ENCODE peak calls at places on chromosome 11, in four cellular contexts. O, W, A and E are unnamed samples.

GRCh38 chr11:111185259-111185658 is 60.3 kb upstream of the POU2AF2 start:
- DNase-seq in W (no peak), A (no peak), O (no peak), E (no peak)

GRCh38 chr11:129251067-129251466 is 58.9 kb upstream of the ARHGAP32 start:
- DNase-seq in W (no peak), O (no peak), A (no peak), E (no peak)

GRCh38 chr11:109062445-109062844 is 359.5 kb upstream of the C11orf87 start:
- DNase-seq in W (no peak), A (no peak), O (no peak), E (no peak)

GRCh38 chr11:130204703-130205095 is 45.1 kb downstream of the ST14 start:
- DNase-seq in O (peak; percentile 48), W (no peak), A (no peak), E (no peak)

GRCh38 chr11:123822022-123822421 is 15.9 kb upstream of the OR6M1 start:
- DNase-seq in A (no peak), W (no peak), O (no peak), E (no peak)

GRCh38 chr11:11849127-11849746 is 7.5 kb downstream of the USP47 start:
- DNase-seq in O (no peak), A (peak; percentile 40), W (peak; percentile 58), E (peak; percentile 88)

GRCh38 chr11:61959026-61959608 is 8.3 kb downstream of the FTH1 start:
- DNase-seq in O (no peak), W (peak; percentile 3), A (peak; percentile 7), E (no peak)

GRCh38 chr11:12170984-12171383 is 60.6 kb downstream of the MICAL2 start:
- DNase-seq in O (peak; percentile 81), A (peak; percentile 47), W (no peak), E (no peak)

GRCh38 chr11:130391692-130392091 is 36.7 kb downstream of the ADAMTS8 start:
- DNase-seq in O (peak; percentile 87), A (no peak), W (no peak), E (no peak)

GRCh38 chr11:122524532-122524882 is 131.0 kb upstream of the UBASH3B start:
- DNase-seq in O (no peak), W (no peak), A (no peak), E (no peak)

GRCh38 chr11:119223856-119224255 is 17.7 kb downstream of the CBL start:
- DNase-seq in O (no peak), A (no peak), W (no peak), E (no peak)

GRCh38 chr11:44185522-44185921 is 90.0 kb downstream of the EXT2 start:
- DNase-seq in O (no peak), W (no peak), A (no peak), E (no peak)

GRCh38 chr11:72838691-72839305 is 24.6 kb downstream of the ATG16L2 start:
- DNase-seq in O (no peak), W (peak; percentile 71), A (no peak), E (no peak)

GRCh38 chr11:117928818-117929567 is at the start of gene TMPRSS13:
- DNase-seq in A (no peak), O (peak; percentile 44), W (no peak), E (no peak)

GRCh38 chr11:79040348-79040747 is 400.5 kb downstream of the TENM4 start:
- DNase-seq in W (no peak), A (no peak), O (no peak), E (no peak)

GRCh38 chr11:121035169-121035755 is 11.4 kb downstream of the TBCEL start:
- DNase-seq in A (no peak), O (no peak), W (no peak), E (peak; percentile 42)

GRCh38 chr11:108559340-108559739 is 34.2 kb downstream of the EXPH5 start:
- DNase-seq in W (no peak), O (no peak), A (no peak), E (no peak)

GRCh38 chr11:6737872-6738466 is 33.8 kb downstream of the OR2AG2 start:
- DNase-seq in O (no peak), W (peak; percentile 35), A (no peak), E (peak; percentile 39)

GRCh38 chr11:96311120-96311568 is 31.9 kb downstream of the MAML2 start:
- DNase-seq in O (no peak), W (no peak), A (no peak), E (no peak)

GRCh38 chr11:30348035-30348434 is 25.1 kb downstream of the ARL14EP start:
- DNase-seq in A (no peak), O (no peak), W (no peak), E (no peak)

GRCh38 chr11:115741376-115741775 is 237.2 kb upstream of the CADM1 start:
- DNase-seq in O (no peak), A (no peak), W (no peak), E (no peak)

GRCh38 chr11:109140857-109141515 is 281.0 kb upstream of the C11orf87 start:
- DNase-seq in A (no peak), O (no peak), W (no peak), E (no peak)

GRCh38 chr11:110445428-110445827 is 15.7 kb downstream of the FDX1 start:
- DNase-seq in O (no peak), W (no peak), A (no peak), E (no peak)

GRCh38 chr11:43735931-43736330 is 55.4 kb downstream of the HSD17B12 start:
- DNase-seq in W (no peak), O (no peak), A (no peak), E (no peak)

GRCh38 chr11:66847461-66848232 is 4.4 kb downstream of the RCE1 start:
- DNase-seq in W (no peak), O (peak; percentile 52), A (peak; percentile 11), E (no peak)

GRCh38 chr11:8294251-8294935 is 30.7 kb upstream of the LMO1 start:
- DNase-seq in O (no peak), A (no peak), W (no peak), E (no peak)

GRCh38 chr11:19955660-19956059 is 204.6 kb downstream of the DBX1 start:
- DNase-seq in A (no peak), W (no peak), O (no peak), E (no peak)

GRCh38 chr11:31812392-31813241 is 1.5 kb upstream of the PAX6 start:
- DNase-seq in O (no peak), W (no peak), A (no peak), E (peak; percentile 34)

GRCh38 chr11:100929377-100929776 is 200.2 kb downstream of the PGR start:
- DNase-seq in W (no peak), A (no peak), O (no peak), E (peak; percentile 9)

GRCh38 chr11:26993965-26994446 is at the start of gene FIBIN:
- DNase-seq in W (no peak), A (peak; percentile 52), O (peak; percentile 73), E (no peak)

GRCh38 chr11:100177651-100178050 is 509.4 kb upstream of the ARHGAP42 start:
- DNase-seq in W (no peak), A (no peak), O (no peak), E (no peak)

GRCh38 chr11:128422576-128423370 is 164.6 kb downstream of the ETS1 start:
- DNase-seq in W (no peak), O (no peak), A (no peak), E (no peak)

GRCh38 chr11:32893947-32894827 is 1.6 kb downstream of the QSER1 start:
- DNase-seq in O (no peak), A (peak; percentile 53), W (peak; percentile 38), E (peak; percentile 61)

DNA sequence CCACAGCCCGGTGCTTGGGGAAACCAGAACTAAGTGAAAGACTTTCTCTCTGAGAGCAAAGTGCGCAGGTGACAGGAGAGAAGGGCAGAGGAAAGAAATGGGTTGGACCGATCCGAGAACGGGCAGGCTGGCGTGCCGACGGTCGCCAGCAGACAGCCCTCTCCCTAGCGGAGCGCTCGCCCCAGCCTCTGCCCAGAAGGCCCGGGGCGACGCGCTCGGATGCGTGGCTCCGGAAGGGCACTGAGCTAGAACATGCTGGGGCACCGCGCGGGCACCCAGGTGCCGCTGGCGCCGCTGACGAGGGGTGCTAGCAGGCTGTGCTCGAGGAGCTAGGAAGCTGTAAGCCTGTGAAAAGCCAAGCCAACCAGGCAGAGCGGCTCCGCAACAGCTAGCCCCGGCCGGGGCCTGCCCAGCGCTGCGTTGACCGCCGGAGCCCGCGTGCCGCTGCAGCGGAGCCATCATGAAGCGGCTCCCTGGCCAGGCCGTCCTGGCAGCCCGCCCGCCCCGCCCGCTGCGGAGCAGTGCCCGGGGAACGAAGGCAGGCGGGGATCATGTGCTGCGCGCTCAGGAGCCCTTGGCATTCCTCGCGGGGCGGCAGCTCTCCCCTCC is 22.1 kb upstream of the RRAS2 start:
- DNase-seq in A (peak; percentile 66), O (peak; percentile 87), W (peak; percentile 84), E (peak; percentile 14)
- TF ChIP-seq POLR2A in A (no peak), O (no peak), W (peak; percentile 77), E (no peak)

DNA sequence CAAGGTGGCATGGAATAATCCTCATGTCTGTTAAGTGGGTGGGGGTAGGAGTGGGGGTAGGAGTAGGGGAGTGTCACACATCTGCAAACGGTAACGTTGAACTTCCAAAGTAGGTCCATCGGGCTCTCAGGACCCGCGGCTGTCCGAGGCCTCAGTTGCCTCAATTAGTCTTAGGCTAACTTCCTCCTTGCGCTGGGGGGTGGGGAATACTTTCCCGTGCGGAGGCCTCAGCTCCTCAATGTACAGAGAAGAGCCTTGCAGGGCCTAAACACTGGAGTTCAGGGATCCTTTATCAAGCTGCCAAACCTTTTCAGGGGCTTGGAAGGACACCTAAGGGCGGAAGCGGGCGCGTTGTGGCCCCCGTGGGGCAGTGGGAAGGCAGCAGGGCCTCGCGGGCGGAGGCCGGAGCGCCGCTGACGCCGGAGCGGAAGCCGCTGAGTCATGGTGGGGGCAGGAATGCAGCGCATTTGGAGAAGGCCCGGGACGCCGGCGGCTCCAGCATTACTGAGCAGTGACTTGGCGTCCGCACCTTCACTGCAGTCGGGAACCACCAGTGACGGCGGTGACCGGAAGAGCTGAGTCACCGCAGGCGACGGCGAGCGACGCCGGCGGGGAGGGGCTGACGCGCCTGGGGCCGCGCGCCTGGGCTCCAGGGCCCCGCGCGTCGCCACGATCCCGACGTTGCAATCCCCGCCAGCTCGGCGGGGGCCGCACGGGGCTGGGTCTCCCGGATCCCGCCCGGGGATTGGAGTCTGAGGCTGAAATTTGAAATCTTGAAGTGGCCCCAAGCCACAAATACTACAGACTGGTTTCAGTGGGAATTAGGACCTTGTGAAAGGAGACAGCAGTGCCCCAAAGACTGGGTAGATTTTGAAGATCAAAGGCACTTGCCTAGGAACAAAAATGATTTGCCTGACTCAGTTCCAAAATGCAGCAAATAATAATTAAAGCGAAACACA is 20.2 kb upstream of the IPO7 start:
- DNase-seq in W (peak; percentile 98), A (peak; percentile 94), O (peak; percentile 98), E (peak; percentile 97)
- TF ChIP-seq POLR2A in W (peak; percentile 95), A (peak; percentile 69), O (peak; percentile 46), E (peak; percentile 95)

DNA sequence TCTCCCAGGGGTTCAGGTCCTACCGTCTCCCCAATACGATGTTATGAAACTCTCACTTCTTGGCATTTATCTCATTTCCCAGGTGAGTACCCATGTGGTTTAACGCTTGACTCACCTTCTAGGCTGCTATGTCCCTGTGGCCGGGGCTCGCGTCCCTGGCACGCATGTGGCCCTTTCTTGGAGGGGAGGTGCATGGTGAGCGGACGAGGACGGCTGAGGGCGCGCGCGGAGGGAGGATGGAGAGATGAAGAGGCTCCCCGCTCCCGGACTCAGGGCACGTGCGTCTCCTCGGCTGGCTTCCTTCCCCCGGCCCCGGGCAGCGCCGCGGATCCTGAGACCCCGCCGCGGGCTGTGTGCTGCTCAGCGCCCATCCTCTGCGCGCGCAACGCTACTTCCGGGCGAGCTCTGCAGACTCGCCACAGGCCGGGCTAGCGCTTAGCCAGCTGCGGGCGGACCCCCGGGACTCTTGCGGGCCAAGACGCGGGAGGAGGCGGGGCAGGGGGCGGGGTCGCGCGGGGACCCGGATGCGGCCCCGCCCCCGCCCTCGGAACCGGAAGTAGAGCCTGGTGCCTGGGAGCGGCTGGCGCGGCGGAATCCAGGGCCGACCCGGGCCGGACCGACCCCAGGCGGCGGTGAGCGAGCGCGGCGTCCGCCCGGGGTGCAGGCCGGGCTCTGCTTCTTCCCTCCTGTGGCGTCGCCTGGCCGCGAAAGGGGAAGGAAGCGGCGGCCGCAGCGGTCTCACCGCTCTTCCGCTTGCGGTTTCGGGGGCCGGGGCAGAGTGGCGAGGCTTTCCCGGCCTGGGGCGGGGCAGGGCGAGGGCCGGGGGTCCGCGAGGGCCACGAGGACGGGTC is at the start of gene CTTN:
- DNase-seq in O (peak; percentile 93), A (peak; percentile 88), W (peak; percentile 85), E (peak; percentile 93)
- TF ChIP-seq POLR2A in O (peak; percentile 22), A (peak; percentile 68), W (peak; percentile 88), E (peak; percentile 55)

GRCh38 chr11:1625541-1625940 is 3.6 kb upstream of the KRTAP5-4 start:
- DNase-seq in A (no peak), W (no peak), O (peak; percentile 45), E (no peak)
- TF ChIP-seq POLR2A in A (no peak), W (no peak), O (no peak), E (no peak)